ENCODE peak calls at places on chromosomes 4 and X, in five cellular contexts. G is stomach, I is transverse colon, E is mucosa of descending colon, Z is psoas muscle. H is an unnamed sample.

GRCh38 chr4:71275570-71275969 is 63.2 kb upstream of the SLC4A4 start:
- DNase-seq in Z (no peak), I (no peak), E (no peak), G (no peak), H (no peak)

GRCh38 chr4:40909363-40909876 is 159.7 kb downstream of the NSUN7 start:
- DNase-seq in E (no peak), I (no peak), G (no peak), Z (no peak), H (no peak)

GRCh38 chr4:151917145-151917775 is 156.5 kb upstream of the GATB start:
- DNase-seq in G (no peak), I (no peak), Z (no peak), E (no peak), H (no peak)

GRCh38 chr4:123546123-123546654 is 149.6 kb downstream of the SPRY1 start:
- DNase-seq in Z (no peak), I (peak), G (peak), E (no peak), H (no peak)

GRCh38 chr4:8260656-8261111 is 8.9 kb upstream of the HTRA3 start:
- DNase-seq in G (no peak), E (no peak), I (peak), Z (no peak), H (no peak)

GRCh38 chr4:68344785-68345184 is 5.1 kb downstream of the YTHDC1 start:
- DNase-seq in I (no peak), G (no peak), Z (no peak), E (no peak), H (no peak)

GRCh38 chr4:143289370-143289769 is 47.3 kb upstream of the GAB1 start:
- DNase-seq in I (no peak), E (no peak), G (no peak), Z (no peak), H (no peak)

GRCh38 chr4:10554694-10555093 is 97.5 kb upstream of the ZNF518B start:
- DNase-seq in I (peak), Z (no peak), G (peak), E (no peak), H (no peak)

GRCh38 chr4:123478859-123479345 is 82.3 kb downstream of the SPRY1 start:
- DNase-seq in I (peak), E (no peak), G (peak), Z (no peak), H (no peak)

GRCh38 chrX:41300758-41301437 is 33.1 kb upstream of the DDX3X start:
- DNase-seq in I (no peak), E (no peak), G (no peak), Z (no peak), H (no peak)

GRCh38 chr4:108188770-108189169 is 20.0 kb upstream of the LEF1 start:
- DNase-seq in Z (no peak), I (no peak), E (no peak), G (no peak), H (no peak)

GRCh38 chr4:7674706-7675105 is 240.0 kb upstream of the PSAPL1 start:
- DNase-seq in E (no peak), G (no peak), I (no peak), Z (peak), H (no peak)

GRCh38 chr4:54959656-54960055 is 165.7 kb downstream of the KDR start:
- DNase-seq in G (no peak), I (no peak), E (no peak), Z (no peak), H (no peak)

GRCh38 chr4:80811413-80811812 is 219.1 kb upstream of the BMP3 start:
- DNase-seq in E (no peak), I (no peak), Z (no peak), G (no peak), H (no peak)

GRCh38 chrX:42967681-42968080 is 189.7 kb upstream of the PPP1R2C start:
- DNase-seq in I (no peak), E (no peak), G (no peak), Z (no peak), H (no peak)

GRCh38 chrX:115378471-115378870 is 89.0 kb downstream of the LUZP4 start:
- DNase-seq in G (no peak), E (no peak), I (no peak), Z (no peak), H (no peak)

GRCh38 chr4:98929341-98930267 is 671 bp upstream of the EIF4E start:
- DNase-seq in G (peak), Z (peak), E (peak), I (peak), H (peak)

GRCh38 chr4:114208747-114209146 is 229.3 kb upstream of the ARSJ start:
- DNase-seq in G (no peak), E (no peak), Z (no peak), I (no peak), H (no peak)

GRCh38 chr4:142845293-142846070 is 619 bp downstream of the INPP4B start:
- DNase-seq in I (peak), E (peak), G (peak), Z (peak), H (no peak)

GRCh38 chr4:56728512-56728911 is 47.4 kb upstream of the HOPX start:
- DNase-seq in I (peak), Z (no peak), E (peak), G (peak), H (no peak)

GRCh38 chr4:37742149-37742548 is 56.0 kb upstream of the RELL1 start:
- DNase-seq in E (no peak), I (no peak), Z (no peak), G (no peak), H (no peak)

GRCh38 chr4:84568496-84568895 is 14.4 kb upstream of the CDS1 start:
- DNase-seq in I (no peak), G (no peak), Z (no peak), E (no peak), H (no peak)

GRCh38 chr4:94650690-94651089 is 107.1 kb upstream of the BMPR1B start:
- DNase-seq in E (no peak), I (no peak), G (no peak), Z (no peak), H (no peak)

GRCh38 chrX:48835524-48836329 is at the start of gene PCSK1N:
- DNase-seq in Z (no peak), G (no peak), E (no peak), I (no peak), H (no peak)

GRCh38 chr4:184383497-184384055 is 90.8 kb downstream of the IRF2 start:
- DNase-seq in G (peak), I (peak), E (no peak), Z (no peak), H (no peak)

GRCh38 chrX:67604979-67605703 is 61.3 kb downstream of the AR start:
- DNase-seq in Z (no peak), E (no peak), I (no peak), G (no peak), H (no peak)

GRCh38 chr4:39855909-39856512 is 121.7 kb downstream of the PDS5A start:
- DNase-seq in G (no peak), E (no peak), Z (no peak), I (no peak), H (no peak)

GRCh38 chrX:45711231-45711630 is 510.6 kb upstream of the DIPK2B start:
- DNase-seq in I (no peak), Z (no peak), E (no peak), G (no peak), H (no peak)

GRCh38 chr4:72275381-72275780 is 243.6 kb downstream of the NPFFR2 start:
- DNase-seq in Z (no peak), E (no peak), G (no peak), I (no peak), H (no peak)

GRCh38 chr4:10762541-10762940 is 78.0 kb upstream of the CLNK start:
- DNase-seq in E (no peak), I (no peak), Z (no peak), G (no peak), H (no peak)

GRCh38 chrX:31547816-31548215 is 476.0 kb upstream of the FTHL17 start:
- DNase-seq in E (no peak), Z (no peak), G (no peak), I (no peak), H (no peak)

DNA sequence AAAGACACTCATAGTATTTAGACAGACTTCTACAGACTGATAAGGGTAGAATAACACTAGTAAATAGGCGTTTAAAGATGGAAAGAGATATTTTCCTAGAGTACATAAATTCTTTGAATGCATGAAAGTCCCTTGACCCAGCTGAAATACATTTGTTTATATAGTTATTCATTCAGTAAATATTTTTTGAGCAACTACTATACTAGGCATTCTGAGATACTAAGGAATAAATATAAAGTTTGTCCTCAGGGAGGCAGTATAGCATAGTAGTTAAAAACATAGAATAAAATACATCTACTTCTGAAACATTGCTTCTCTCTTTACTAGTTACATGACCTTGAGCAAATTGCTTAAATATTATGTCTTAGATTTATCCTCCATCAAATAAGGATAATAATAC is 27.4 kb downstream of the HMGN5 start:
- DNase-seq in G (no peak), I (no peak), Z (no peak), E (no peak), H (no peak)
- TF ChIP-seq CTCF in G (no peak), I (no peak), Z (peak), E (no peak), H (no peak)

DNA sequence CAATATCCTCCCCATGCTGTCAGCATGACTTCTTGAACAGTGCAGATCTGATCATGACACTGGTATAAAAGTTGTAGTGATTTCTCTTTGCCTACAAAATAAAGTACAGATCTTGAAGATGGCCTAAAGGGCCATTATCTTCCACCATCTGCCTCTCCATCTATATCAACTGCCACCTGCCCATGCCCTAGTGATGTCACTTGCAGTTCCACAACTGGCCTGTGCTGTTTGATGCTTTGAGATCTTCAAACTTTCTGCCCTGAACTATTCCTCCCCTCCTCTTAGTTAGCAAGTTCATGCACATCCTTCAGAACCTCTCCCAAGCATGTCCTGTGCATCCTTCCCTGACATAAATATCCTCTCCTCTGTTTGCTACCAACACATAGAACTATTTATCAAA is 217.0 kb downstream of the SOWAHB start:
- DNase-seq in I (no peak), G (no peak), E (no peak), Z (no peak), H (no peak)
- TF ChIP-seq CTCF in I (peak), G (no peak), E (no peak), Z (no peak), H (no peak)

GRCh38 chr4:104815593-104816156 is 321.0 kb upstream of the CXXC4 start:
- DNase-seq in E (no peak), Z (no peak), I (no peak), G (no peak), H (no peak)
- TF ChIP-seq CTCF in E (no peak), Z (no peak), I (no peak), G (no peak), H (no peak)

DNA sequence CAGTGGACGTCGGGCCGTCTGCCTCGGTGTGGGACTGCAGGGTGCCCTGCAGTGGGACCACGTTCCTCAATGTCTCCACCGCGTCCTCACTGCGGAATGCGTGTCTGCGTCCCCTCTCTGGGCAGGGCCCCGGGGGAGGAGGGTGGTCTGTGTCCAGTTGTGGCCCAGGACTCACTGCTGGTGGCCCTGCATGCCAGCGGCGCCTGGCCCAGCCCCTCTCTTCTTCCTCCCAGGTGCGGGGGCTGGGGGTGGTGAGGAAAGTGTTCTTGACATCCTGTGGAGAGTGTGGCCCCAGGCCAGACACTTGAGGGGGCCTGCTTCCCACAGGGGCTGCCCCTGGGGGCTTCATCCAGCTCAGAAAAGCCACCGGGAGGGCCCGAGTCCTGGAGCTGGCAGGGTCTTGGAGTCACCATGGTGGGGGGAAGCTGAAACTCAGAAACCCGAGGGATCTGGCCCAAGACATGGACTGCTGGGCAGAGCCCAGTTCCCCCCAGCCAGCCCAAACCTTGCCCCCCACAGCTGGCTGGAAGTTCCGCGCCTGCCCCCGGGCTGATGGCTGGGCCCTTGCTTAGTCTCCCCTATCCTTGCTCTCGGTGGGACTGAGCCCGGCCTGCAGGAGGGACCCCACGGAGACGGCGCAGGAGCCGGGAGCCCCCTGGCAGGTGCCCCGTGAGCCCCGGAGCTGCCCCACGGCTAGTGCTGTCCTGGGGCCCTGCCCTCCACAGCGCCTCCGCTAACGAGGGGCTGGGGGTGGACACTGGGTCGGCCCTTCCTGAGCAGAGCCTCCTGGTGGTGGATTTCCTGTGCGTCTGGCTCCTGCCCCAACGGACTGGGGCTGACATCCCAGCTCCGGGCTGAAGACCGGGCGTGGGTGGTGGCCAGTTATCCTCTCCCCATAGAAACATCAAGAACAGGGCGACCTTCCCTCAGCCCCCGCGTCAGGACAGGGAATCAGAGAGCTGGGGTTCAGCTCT is 2.9 kb downstream of the DOK7 start:
- DNase-seq in G (no peak), E (peak), Z (peak), I (no peak), H (no peak)
- TF ChIP-seq CTCF in G (no peak), E (no peak), Z (peak), I (no peak), H (no peak)

DNA sequence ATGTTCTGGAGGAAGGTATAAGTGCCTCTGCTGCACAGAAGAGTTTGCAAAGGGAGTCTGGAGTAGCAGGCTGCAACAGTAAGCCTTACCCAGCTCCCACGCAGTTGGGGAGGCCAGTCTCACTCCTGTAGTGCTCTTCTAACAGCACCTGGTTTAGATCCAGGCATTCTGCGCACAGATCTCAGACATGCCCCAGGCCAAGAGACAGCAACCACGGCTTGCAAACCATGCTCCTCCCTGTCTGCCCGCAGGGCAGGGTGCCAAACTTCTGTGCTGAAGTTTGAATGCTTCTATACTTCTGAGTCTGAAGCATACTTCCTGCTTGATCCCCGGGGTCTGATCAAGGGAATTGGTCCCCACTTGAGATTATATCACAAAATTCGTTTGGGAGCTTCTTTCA is 106.3 kb downstream of the LINC00632 start:
- DNase-seq in I (no peak), G (no peak), Z (no peak), E (no peak), H (no peak)
- TF ChIP-seq CTCF in I (no peak), G (no peak), Z (no peak), E (no peak), H (no peak)

H was measured in activated B cell treated with CpG ODN at 0.5 μM for 24 hours.